ENCODE peak calls at places on chromosomes 6 and 20, in five cellular contexts. N is HCT116; Q is right lobe of liver; A is effector memory CD4-positive, alpha-beta T cell; L is GM23248. C is an unnamed sample. For H3K4me1 and H3K36me3, the result is how much of the 10 kb centered on the place peaks cover.

GRCh38 chr6:95280690-95281273 is 296.6 kb upstream of the MANEA start:
- DNase-seq in N (peak), L (peak), Q (no peak), A (no peak), C (no peak)

GRCh38 chr20:29430531-29430930 is 1826.9 kb upstream of the DEFB115 start:
- DNase-seq in N (no peak), Q (no peak), A (no peak), L (no peak), C (no peak)

GRCh38 chr20:24497851-24498250 is 28.4 kb downstream of the SYNDIG1 start:
- DNase-seq in A (no peak), L (no peak), N (no peak), Q (no peak), C (no peak)

GRCh38 chr20:5859611-5860010 is 90.7 kb downstream of the TRMT6 start:
- DNase-seq in A (no peak), Q (no peak), L (peak), N (no peak), C (no peak)

GRCh38 chr20:44217342-44218092 is 6.9 kb upstream of the OSER1 start:
- DNase-seq in Q (peak), A (peak), N (peak), L (peak), C (no peak)

GRCh38 chr6:34484899-34485298 is 19.0 kb downstream of the PACSIN1 start:
- DNase-seq in L (no peak), N (peak), A (peak), Q (no peak), C (no peak)

GRCh38 chr6:166750125-166750793 is 123.2 kb upstream of the RPS6KA2 start:
- DNase-seq in N (no peak), Q (no peak), L (no peak), A (no peak), C (no peak)

GRCh38 chr6:82761674-82762345 is 303.8 kb downstream of the UBE3D start:
- DNase-seq in L (peak), Q (no peak), N (no peak), A (no peak), C (no peak)

GRCh38 chr6:4670824-4671409 is 105.3 kb upstream of the CDYL start:
- DNase-seq in Q (no peak), A (no peak), L (peak), N (no peak), C (no peak)

GRCh38 chr6:143193571-143194094 is 132.9 kb downstream of the AIG1 start:
- DNase-seq in A (no peak), N (no peak), Q (no peak), L (no peak), C (no peak)

GRCh38 chr20:47373206-47373722 is 16.8 kb upstream of the ZMYND8 start:
- DNase-seq in L (no peak), A (no peak), Q (no peak), N (no peak), C (no peak)

GRCh38 chr6:96878101-96878500 is 19.6 kb downstream of the NDUFAF4 start:
- DNase-seq in A (no peak), L (no peak), N (no peak), Q (no peak), C (no peak)

GRCh38 chr6:140671926-140672325 is 1297.5 kb upstream of the CITED2 start:
- DNase-seq in Q (no peak), A (no peak), N (peak), L (no peak), C (no peak)

GRCh38 chr6:132133734-132134490 is 182.7 kb upstream of the CCN2 start:
- DNase-seq in L (peak), A (no peak), Q (no peak), N (no peak), C (no peak)

GRCh38 chr6:69026243-69026642 is 391.2 kb downstream of the ADGRB3 start:
- DNase-seq in N (no peak), Q (no peak), A (no peak), L (peak), C (no peak)

GRCh38 chr6:64376394-64376793 is 740.8 kb downstream of the PHF3 start:
- DNase-seq in A (no peak), N (no peak), Q (no peak), L (no peak), C (no peak)

GRCh38 chr6:116887168-116887567 is 10.1 kb downstream of the RFX6 start:
- DNase-seq in A (no peak), Q (no peak), L (no peak), N (no peak), C (no peak)

GRCh38 chr6:13101409-13101808 is 226.9 kb downstream of the TBC1D7 start:
- DNase-seq in Q (no peak), L (no peak), A (no peak), N (no peak), C (no peak)

GRCh38 chr6:5041955-5042354 is 38.1 kb upstream of the RPP40 start:
- DNase-seq in Q (no peak), A (no peak), L (no peak), N (no peak), C (no peak)

GRCh38 chr20:16539280-16539679 is 34.0 kb downstream of the KIF16B start:
- DNase-seq in N (no peak), Q (no peak), A (no peak), L (no peak), C (peak)

GRCh38 chr20:12058201-12058600 is 140.5 kb downstream of the BTBD3 start:
- DNase-seq in A (no peak), N (no peak), Q (no peak), L (no peak), C (no peak)

GRCh38 chr6:119349041-119349340 is 570 bp downstream of the MAN1A1 start:
- DNase-seq in N (no peak), Q (no peak), L (peak), A (no peak), C (no peak)

GRCh38 chr6:71478834-71479541 is 190.4 kb downstream of the OGFRL1 start:
- DNase-seq in N (no peak), L (peak), Q (no peak), A (no peak), C (no peak)

GRCh38 chr6:87465041-87465440 is 7.7 kb upstream of the SLC35A1 start:
- DNase-seq in Q (no peak), L (peak), A (no peak), N (no peak), C (peak)

GRCh38 chr20:36384022-36384619 is 78.0 kb downstream of the DLGAP4 start:
- DNase-seq in A (no peak), N (peak), Q (no peak), L (peak), C (no peak)

GRCh38 chr6:136465766-136466303 is 84.4 kb downstream of the MAP7 start:
- DNase-seq in A (no peak), N (no peak), Q (no peak), L (peak), C (no peak)

GRCh38 chr6:139271056-139271455 is 20.7 kb downstream of the TXLNB start:
- DNase-seq in L (no peak), N (no peak), A (no peak), Q (no peak), C (no peak)

GRCh38 chr6:8859501-8859900 is 424.2 kb upstream of the SLC35B3 start:
- DNase-seq in L (no peak), A (no peak), Q (no peak), N (no peak), C (no peak)

GRCh38 chr20:64131406-64131805 is 24.0 kb upstream of the NPBWR2 start:
- DNase-seq in A (no peak), L (peak), Q (no peak), N (no peak), C (no peak)

DNA sequence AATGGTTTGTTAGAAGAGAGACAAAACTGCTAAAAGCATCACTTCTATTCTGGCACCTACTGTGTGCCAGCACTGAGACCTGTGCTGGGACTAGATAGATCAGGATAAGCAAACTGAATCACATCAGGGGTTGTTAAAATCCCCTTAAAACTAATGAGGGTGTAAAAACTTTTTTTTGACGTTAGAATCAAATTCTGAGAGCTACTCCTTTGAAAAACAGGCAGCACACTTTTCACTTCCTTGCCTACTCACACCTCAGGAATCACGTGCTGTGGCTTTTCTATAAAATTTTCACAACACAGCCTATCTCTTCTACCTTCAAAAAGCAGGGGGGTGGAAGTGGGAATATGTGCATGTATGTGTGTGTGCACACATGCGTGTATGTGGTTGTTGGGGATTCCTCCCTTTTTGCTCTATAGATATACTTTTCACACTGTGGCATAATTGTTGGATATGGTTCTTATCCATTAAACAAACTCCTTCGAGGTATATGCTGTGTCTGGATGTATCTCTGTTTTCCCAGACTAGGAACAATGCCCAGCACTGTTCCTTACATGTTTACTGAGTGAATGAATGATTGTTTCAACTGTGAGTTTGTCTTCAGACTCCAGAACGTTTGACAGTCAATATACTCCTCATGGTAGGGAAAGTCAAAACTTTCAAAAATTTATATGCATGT is 105.4 kb downstream of the FYN start:
- DNase-seq in N (no peak), A (no peak), Q (no peak), L (no peak), C (no peak)
- H3K4me1 ChIP-seq in N (under half), A (half or more), Q (under half), L (under half), C (under half)

DNA sequence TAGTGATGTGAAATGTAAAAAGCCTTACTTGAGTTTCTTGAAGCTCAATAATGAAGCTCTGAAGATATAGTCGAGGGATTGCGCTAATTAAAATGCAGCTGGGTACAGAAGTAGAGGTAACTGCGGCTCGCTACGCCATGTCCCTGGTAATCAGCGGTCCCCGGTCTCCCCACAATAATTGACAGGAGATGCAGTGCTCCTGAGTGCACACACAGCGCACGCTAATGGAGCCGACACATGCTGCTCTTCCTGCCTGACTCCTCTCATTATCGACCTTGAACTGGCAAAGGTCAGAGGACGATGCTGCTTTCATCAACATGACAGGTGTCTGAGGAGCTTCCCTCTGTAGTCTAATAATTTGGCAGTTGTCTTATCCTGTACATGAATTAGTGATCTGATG is 365.9 kb downstream of the RNF144B start:
- DNase-seq in N (no peak), Q (no peak), A (no peak), L (no peak), C (no peak)
- H3K4me3 ChIP-seq in N (no peak), Q (no peak), A (no peak), L (no peak), C (no peak)

GRCh38 chr6:167877994-167878779 is 51.5 kb downstream of the AFDN start:
- DNase-seq in L (no peak), Q (no peak), N (no peak), A (no peak), C (no peak)

GRCh38 chr6:167870321-167870720 is 43.6 kb downstream of the AFDN start:
- DNase-seq in Q (no peak), N (no peak), L (no peak), A (no peak), C (no peak)

DNA sequence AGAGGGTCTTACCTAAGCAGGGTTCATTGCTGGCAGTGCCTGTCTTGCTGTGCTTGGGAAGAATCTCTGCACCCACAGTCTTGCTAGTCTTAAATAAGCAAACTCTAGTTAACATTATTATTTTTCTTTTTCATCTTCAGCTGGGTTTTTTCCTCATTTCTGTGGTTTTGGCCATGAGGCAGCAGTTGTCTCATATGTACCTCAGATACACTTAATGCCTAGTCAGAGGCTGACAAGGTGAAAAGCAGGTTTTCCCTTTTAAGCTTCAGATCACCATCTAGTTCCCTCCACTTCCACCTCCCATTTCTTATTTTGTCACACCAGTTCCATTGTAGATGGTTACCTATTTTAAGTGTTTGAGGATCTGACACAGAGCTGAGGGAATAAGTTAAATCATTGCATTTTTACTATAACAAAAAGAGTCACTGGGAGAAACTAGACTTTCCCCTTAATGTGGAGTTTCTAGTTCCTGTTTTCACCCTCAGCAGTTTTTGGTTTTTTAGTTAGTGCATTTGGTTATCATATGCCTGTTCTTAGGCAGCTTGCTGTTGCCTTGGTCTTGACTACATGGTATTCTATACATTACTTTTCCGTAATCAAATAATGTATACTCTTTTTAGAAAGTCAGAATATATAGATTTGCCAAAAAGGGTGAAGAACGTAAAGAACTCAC is 46.0 kb downstream of the AFDN start:
- DNase-seq in Q (no peak), A (no peak), L (no peak), N (no peak), C (no peak)
- H3K36me3 ChIP-seq in Q (under half), A (under half), L (under half), N (under half), C (under half)

GRCh38 chr6:135114355-135115145 is 59.9 kb upstream of the HBS1L start:
- DNase-seq in N (no peak), A (no peak), L (no peak), Q (no peak), C (no peak)
- H3K4me1 ChIP-seq in N (under half), A (under half), L (under half), Q (under half), C (under half)

DNA sequence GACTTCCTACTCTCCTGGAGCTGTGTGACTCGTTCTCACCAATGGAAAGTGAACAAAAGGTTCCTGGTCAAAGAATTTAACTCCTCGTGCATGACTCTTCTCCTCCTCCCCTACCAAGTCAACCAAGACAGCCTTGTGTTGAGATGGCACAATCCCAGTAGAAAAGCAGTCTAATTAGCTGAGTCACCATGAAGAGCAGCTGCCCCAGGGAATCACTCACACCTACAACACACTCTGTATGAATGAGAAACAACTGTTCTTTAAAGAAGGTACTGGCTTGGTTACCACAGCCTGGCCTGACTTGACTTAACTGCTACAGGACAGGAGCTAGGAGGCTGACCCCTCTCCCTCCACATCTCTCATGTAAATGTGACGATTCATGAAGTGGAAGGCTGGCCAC is 2.9 kb upstream of the HLA-DOB start:
- DNase-seq in L (peak), A (no peak), Q (no peak), N (peak), C (no peak)
- H3K4me3 ChIP-seq in L (no peak), A (no peak), Q (no peak), N (no peak), C (no peak)

DNA sequence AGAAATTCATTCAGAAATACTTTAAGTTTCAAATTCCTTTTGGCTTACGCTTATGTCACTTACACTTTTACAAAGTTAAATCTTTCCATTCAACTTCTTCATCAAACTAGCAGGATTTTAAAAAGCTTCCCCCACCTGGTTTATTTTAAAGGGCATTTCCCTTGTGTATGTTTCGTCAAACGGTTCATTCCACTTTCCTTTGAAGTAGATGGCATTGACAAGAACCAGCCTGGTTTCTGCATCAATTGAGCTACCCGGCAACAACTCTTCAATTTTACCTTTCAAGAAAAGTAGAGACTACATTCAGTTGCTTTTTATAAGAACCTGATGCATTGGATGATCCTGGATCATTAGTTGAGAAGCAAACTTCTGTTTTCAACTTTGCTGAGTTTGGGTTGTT is 9.8 kb downstream of the SERPINB9 start:
- DNase-seq in N (no peak), L (no peak), Q (no peak), A (no peak), C (no peak)
- H3K36me3 ChIP-seq in N (half or more), L (under half), Q (half or more), A (half or more), C (under half)

GRCh38 chr6:37512400-37512958 is 12.8 kb upstream of the CCDC167 start:
- DNase-seq in Q (no peak), L (no peak), N (no peak), A (no peak), C (no peak)
- H3K4me1 ChIP-seq in Q (under half), L (under half), N (under half), A (half or more), C (under half)

DNA sequence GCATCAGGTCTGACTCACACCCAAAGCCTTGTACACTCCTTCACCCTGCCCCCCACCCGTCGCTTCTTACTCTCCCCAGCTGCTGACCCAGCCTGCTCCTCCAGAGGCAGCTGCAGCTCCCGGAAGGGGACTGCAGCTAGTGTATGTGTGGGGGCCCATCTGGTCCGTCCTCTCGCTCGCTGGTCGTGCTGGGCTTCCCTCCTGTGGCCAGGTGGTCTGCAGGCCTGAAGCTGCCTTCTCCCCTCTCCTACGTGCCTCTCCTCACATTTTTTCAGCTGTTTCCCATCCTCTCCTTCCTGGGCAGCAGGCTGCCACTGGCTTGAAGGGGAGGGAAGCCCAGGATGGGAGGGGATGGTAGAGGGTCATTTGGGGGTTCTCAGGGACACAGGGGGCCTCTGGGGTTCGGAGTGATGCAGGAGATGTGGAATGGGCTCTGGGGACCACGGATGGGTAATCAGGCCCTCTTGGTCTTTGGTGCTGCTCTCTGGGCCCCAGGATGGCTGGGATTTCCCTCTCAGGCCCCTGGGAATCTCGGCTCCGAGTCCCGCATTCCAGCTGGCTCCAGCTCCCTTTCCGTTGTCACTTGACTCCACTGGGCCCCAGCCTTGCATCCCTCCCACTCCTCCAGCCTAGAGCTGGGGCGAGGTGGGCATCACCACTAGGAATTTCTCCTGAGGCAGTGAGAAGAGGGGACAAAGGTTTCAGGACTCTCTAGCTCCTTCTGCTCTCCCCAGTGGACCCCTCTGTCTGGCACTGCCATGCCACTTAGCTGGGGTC is 2.1 kb upstream of the DDR1 start:
- DNase-seq in Q (no peak), A (no peak), N (no peak), L (peak), C (no peak)
- H3K4me3 ChIP-seq in Q (no peak), A (no peak), N (peak), L (no peak), C (no peak)